ENCODE peak calls at places on chromosomes 7 and 10, in four cellular contexts. U is hepatocyte, Z is GM23248, H is GM23338. O is an unnamed sample.

GRCh38 chr10:33139191-33139646 is 181.2 kb upstream of the ITGB1 start:
- DNase-seq in U (no peak), H (no peak), Z (no peak), O (no peak)

GRCh38 chr7:40015790-40016296 is 65.8 kb downstream of the CDK13 start:
- DNase-seq in H (no peak), Z (peak), U (peak), O (no peak)

GRCh38 chr7:44373418-44373740 is 48.0 kb upstream of the CAMK2B start:
- DNase-seq in Z (no peak), H (no peak), U (no peak), O (no peak)

GRCh38 chr10:112461029-112461887 is 14.2 kb downstream of the VTI1A start:
- DNase-seq in U (no peak), H (no peak), Z (peak), O (no peak)

GRCh38 chr10:114544045-114544659 is 113.9 kb downstream of the ABLIM1 start:
- DNase-seq in H (no peak), Z (no peak), U (no peak), O (peak)

GRCh38 chr10:25222085-25222660 is 47.4 kb downstream of the GPR158 start:
- DNase-seq in U (no peak), Z (no peak), H (no peak), O (no peak)

GRCh38 chr7:26331789-26332188 is 40.1 kb downstream of the SNX10 start:
- DNase-seq in U (no peak), Z (no peak), H (no peak), O (no peak)

GRCh38 chr7:126979722-126980121 is 273.0 kb downstream of the GRM8 start:
- DNase-seq in U (no peak), H (no peak), Z (no peak), O (no peak)

GRCh38 chr10:35523670-35524225 is 81.4 kb upstream of the GJD4 start:
- DNase-seq in U (no peak), Z (no peak), H (no peak), O (no peak)

GRCh38 chr7:125406111-125406510 is 476.5 kb upstream of the POT1 start:
- DNase-seq in H (no peak), Z (no peak), U (no peak), O (no peak)

GRCh38 chr7:128266891-128267839 is 26.1 kb downstream of the LEP start:
- DNase-seq in U (peak), H (peak), Z (peak), O (no peak)

GRCh38 chr10:58291538-58292174 is 22.7 kb downstream of the CISD1 start:
- DNase-seq in H (peak), U (peak), Z (peak), O (peak)

GRCh38 chr10:13491747-13492360 is 37.0 kb downstream of the BEND7 start:
- DNase-seq in H (no peak), Z (no peak), U (no peak), O (no peak)

GRCh38 chr10:101062231-101063161 is 707 bp downstream of the KAZALD1 start:
- DNase-seq in Z (peak), U (peak), H (peak), O (peak)

GRCh38 chr7:117386125-117386709 is 41.1 kb downstream of the ASZ1 start:
- DNase-seq in H (no peak), U (no peak), Z (peak), O (no peak)

GRCh38 chr10:79060641-79061255 is 8.0 kb upstream of the ZMIZ1 start:
- DNase-seq in Z (no peak), H (no peak), U (no peak), O (no peak)

GRCh38 chr7:73717025-73717807 is 2.3 kb downstream of the STX1A start:
- DNase-seq in Z (peak), U (peak), H (no peak), O (no peak)

GRCh38 chr10:12349628-12350166 is 350 bp downstream of the CAMK1D start:
- DNase-seq in H (no peak), Z (no peak), U (no peak), O (no peak)

GRCh38 chr10:100621360-100622205 is 85.8 kb downstream of the HIF1AN start:
- DNase-seq in U (no peak), H (no peak), Z (no peak), O (no peak)

GRCh38 chr7:68203246-68203645 is 1206.6 kb downstream of the TYW1 start:
- DNase-seq in Z (no peak), H (no peak), U (no peak), O (no peak)

GRCh38 chr7:68206946-68207485 is 1210.4 kb downstream of the TYW1 start:
- DNase-seq in Z (no peak), U (no peak), H (no peak), O (no peak)

GRCh38 chr7:68205826-68206225 is 1209.2 kb downstream of the TYW1 start:
- DNase-seq in Z (no peak), H (no peak), U (no peak), O (no peak)

DNA sequence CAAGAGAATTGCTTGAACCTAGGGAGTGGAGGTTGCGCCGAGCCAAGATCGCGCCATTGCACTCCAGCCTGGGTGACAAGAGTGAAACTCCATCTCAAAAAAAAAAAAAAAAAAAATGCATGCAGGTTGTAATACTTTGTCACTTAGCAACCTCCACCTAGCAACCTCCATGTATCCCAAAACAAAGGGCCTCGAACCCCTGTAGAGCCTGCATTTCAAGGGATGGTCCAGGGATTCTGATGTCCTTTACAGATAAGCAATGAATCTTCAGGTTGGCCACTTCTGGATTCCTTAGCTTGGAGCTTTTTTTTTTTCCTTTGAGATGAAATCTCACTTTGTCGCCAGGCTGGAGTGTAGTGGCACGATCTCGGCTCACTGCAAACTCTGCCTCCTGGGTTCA is 1211.0 kb downstream of the TYW1 start:
- DNase-seq in H (peak), U (no peak), Z (no peak), O (no peak)
- H3K27ac ChIP-seq in H (no peak), U (no peak), Z (no peak), O (no peak)

GRCh38 chr7:119623427-119623826 is 649.5 kb upstream of the KCND2 start:
- DNase-seq in U (no peak), Z (no peak), H (no peak), O (no peak)

DNA sequence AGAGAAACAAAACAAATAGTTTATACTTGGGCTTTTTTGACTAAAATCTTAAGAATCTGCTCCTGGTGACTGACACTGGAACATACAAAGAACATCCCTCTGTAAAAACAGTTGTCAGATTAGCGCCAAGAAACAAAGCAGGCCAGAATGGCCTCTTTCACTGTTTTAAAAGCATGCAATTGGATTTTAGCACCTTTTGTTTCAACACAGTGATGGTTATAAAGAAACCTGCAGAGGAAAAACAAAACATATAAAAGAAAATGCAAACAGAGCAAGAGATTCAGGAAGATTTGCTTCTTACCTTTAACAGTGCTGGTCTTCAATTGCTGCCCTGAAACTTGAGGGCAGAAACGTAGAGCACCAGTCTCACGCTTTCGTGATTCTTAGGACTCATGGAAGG is 652.2 kb upstream of the KCND2 start:
- DNase-seq in U (no peak), Z (no peak), H (no peak), O (no peak)
- H2AFZ ChIP-seq in U (no peak), Z (no peak), H (peak), O (no peak)

DNA sequence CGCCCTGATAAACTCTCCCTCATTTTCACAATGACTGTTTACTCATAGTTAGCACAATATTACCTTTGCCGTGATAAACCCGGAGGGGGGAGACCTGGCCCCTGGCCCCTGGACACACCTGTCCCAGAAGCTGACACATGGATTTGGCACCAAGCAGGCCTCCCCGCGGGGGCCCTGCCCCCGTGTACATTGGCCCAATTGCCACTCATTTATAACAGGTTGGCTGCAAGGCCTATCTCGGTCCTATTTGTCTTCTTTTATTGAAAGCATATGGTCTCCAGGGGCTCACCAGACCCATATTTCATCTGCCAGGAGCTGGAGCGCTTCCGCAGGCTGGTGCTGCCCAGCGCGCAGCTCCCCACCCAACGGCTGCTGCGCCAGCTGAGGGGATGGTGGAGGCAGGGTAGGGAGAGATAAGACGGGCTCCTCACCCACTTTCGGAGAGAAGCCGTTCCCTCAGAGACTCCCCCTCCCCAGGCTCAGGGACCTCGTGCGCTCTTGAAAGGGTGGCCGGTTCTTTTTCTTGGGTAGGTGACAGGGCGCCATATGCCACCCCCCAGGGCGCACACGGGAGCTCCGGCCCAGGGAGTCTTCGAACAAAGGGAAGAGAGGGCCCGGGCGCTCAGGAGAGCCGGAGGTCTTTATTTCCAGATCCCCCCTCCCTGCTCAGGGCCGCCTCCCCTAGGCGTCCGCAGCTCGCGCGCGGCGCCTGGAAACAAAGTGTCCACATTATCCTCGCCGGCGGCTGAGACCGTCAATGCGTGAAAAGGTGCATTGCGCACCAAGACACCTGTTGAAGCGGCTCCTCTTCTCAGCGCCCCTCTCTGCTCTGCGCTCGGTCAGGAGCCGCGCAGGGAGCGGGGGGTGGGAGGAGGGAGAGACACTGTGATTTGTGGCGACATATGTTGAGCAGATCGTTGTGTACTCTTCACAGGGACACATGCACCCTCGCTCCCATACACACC is 4.3 kb upstream of the NEUROG3 start:
- DNase-seq in H (peak), Z (no peak), U (no peak), O (no peak)
- TF ChIP-seq EZH2 in H (peak), Z (no peak), U (no peak), O (no peak)

DNA sequence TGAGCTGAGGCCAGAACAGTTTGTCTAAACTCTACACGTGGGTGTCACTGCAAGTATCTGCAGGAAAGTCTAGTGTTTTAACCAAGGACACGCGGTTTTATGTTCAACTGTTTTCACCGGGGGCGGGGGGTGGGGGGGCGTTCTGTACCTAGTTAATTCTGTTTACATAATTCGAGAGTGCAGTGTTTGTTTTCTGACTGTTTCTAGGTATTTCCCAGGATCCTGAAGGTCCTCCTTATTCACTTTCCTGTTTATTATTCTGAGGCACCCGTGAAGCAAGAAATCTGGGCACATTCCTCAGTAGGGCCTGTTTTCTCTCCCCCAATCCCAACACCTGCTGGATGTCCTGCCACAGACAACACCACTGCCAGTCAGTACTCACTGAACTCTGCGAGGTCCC is 7.6 kb downstream of the LOXL4 start:
- DNase-seq in U (no peak), Z (no peak), H (no peak), O (no peak)
- H3K27ac ChIP-seq in U (no peak), Z (peak), H (no peak), O (no peak)

DNA sequence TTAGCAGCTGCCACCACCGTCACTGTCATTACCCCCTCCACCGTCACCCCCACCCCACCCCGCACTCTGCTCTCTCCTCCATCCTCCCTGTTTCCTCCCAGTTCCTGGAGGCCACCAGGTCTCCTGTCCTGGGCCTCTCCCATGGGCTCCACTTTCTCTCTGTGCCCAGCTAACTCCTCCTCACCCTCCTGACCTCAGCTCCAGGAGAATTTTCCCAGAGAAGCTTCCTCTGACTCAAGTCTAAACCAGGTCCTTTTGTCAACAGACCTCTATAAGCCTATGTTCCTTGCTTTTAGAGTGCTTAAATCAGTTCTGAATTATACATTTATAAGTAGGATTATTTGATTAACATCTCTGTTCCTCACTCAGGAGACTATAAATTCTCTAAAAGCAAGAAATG is 150.0 kb downstream of the ARHGAP12 start:
- DNase-seq in U (no peak), H (no peak), Z (peak), O (no peak)
- H2AFZ ChIP-seq in U (no peak), H (no peak), Z (no peak), O (no peak)

GRCh38 chr10:7410800-7411670 is at the start of gene SFMBT2:
- DNase-seq in U (peak), Z (peak), H (peak), O (peak)
- TF ChIP-seq EZH2 in U (no peak), Z (peak), H (no peak), O (no peak)

DNA sequence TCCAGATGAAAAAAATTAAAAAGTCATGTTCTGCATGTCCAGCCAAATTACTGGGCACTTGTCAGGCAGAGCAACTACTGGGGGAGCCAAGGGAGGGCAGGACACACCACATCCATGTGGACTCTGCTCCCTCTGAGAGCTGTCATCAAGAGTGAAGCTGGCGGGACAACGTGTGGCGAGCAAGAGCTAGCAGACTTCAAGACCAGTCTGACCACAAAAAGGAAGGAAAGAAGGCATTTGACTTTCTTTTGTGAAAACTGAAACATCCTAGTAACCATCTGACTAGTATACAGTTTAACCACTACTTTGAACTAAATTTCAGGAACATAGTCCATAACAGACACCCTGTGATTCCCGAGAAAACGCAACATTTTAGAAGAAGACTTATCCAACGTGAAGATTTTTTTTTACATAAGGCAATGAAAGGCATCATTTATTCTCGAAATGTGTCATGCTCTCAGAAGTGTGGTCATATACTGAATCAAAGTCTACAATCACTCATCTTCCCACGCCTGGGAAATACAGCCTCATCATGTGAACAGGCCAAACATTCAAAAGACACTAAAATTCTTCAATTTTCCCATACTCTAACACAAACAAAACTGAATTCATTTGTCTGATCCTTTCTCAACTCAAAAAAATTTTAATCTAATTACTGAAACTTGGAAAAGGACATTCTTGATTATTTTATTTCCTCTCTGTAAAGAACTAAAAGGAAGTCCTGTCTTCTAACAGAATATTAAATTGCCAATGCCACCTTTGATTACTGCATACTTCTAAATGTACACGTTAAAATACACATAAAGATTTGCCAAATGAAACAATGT is 15.5 kb downstream of the CYTH3 start:
- DNase-seq in U (peak), Z (peak), H (no peak), O (peak)
- H3K27ac ChIP-seq in U (no peak), Z (peak), H (peak), O (no peak)